ENCODE peak calls at places on chromosomes 4 and X, in six cellular contexts. B is mammary epithelial cell, X is HepG2, H is fibroblast of lung, J is neural progenitor cell, L is MM.1S. Q is an unnamed sample.

GRCh38 chr4:13054410-13054970 is 429.6 kb downstream of the RAB28 start:
- DNase-seq in J (no peak), X (no peak), B (no peak), L (no peak), H (no peak), Q (no peak)

GRCh38 chr4:16157609-16158503 is 68.4 kb downstream of the TAPT1 start:
- DNase-seq in J (peak; percentile 82), H (no peak), L (no peak), X (peak; percentile 26), B (no peak), Q (no peak)

GRCh38 chr4:102449751-102450352 is 51.3 kb upstream of the NFKB1 start:
- DNase-seq in H (peak; percentile 75), J (peak; percentile 70), B (peak; percentile 51), L (peak; percentile 83), X (peak; percentile 65), Q (peak; percentile 36)

GRCh38 chrX:136168929-136169735 is 21.8 kb downstream of the FHL1 start:
- DNase-seq in B (peak; percentile 18), J (peak; percentile 84), X (no peak), L (no peak), H (peak; percentile 97), Q (peak; percentile 90)

GRCh38 chr4:1393866-1394265 is 12.4 kb downstream of the NKX1-1 start:
- DNase-seq in J (no peak), X (no peak), H (no peak), B (no peak), L (no peak), Q (no peak)

GRCh38 chr4:71607780-71608673 is 175.9 kb downstream of the GC start:
- DNase-seq in H (peak; percentile 2), L (no peak), B (peak; percentile 11), X (peak; percentile 70), J (no peak), Q (peak; percentile 73)

GRCh38 chrX:129932792-129933321 is 26.9 kb downstream of the UTP14A start:
- DNase-seq in B (no peak), X (no peak), J (peak; percentile 62), L (no peak), H (no peak), Q (no peak)

GRCh38 chrX:140505421-140506337 is 810 bp upstream of the SOX3 start:
- DNase-seq in X (no peak), H (no peak), L (no peak), J (peak; percentile 72), B (no peak), Q (no peak)

GRCh38 chr4:88779431-88779830 is 81.8 kb upstream of the NAP1L5 start:
- DNase-seq in B (no peak), X (no peak), L (no peak), H (no peak), J (no peak), Q (peak; percentile 86)

GRCh38 chr4:124334119-124334518 is 378.4 kb downstream of the ANKRD50 start:
- DNase-seq in B (peak; percentile 81), J (peak; percentile 69), X (peak; percentile 24), H (peak; percentile 94), L (peak; percentile 57), Q (peak; percentile 73)

GRCh38 chr4:8136529-8136928 is 22.1 kb downstream of the ABLIM2 start:
- DNase-seq in L (no peak), H (no peak), J (no peak), X (no peak), B (no peak), Q (no peak)

GRCh38 chr4:168515222-168516011 is 18.6 kb downstream of the PALLD start:
- DNase-seq in X (no peak), H (no peak), J (no peak), B (no peak), L (no peak), Q (no peak)

GRCh38 chrX:149259241-149259640 is 245.9 kb downstream of the IDS start:
- DNase-seq in J (no peak), X (no peak), H (peak; percentile 15), B (peak; percentile 40), L (no peak), Q (peak; percentile 47)

GRCh38 chr4:19711871-19712270 is 539.8 kb upstream of the SLIT2 start:
- DNase-seq in B (peak; percentile 2), J (no peak), H (peak; percentile 75), X (no peak), L (no peak), Q (peak; percentile 85)

GRCh38 chr4:23934915-23935314 is 45.1 kb upstream of the PPARGC1A start:
- DNase-seq in H (peak; percentile 98), L (no peak), X (no peak), J (no peak), B (peak; percentile 87), Q (peak; percentile 91)

GRCh38 chr4:8832130-8832930 is 39.3 kb downstream of the HMX1 start:
- DNase-seq in B (no peak), J (no peak), H (no peak), X (no peak), L (no peak), Q (no peak)

GRCh38 chr4:16677545-16677944 is 220.9 kb downstream of the LDB2 start:
- DNase-seq in B (no peak), H (peak; percentile 40), X (no peak), J (no peak), L (no peak), Q (no peak)

GRCh38 chr4:3441501-3442459 is at the start of gene HGFAC:
- DNase-seq in X (peak; percentile 52), B (no peak), L (no peak), J (no peak), H (no peak), Q (no peak)

GRCh38 chr4:86414686-86415085 is 54.8 kb upstream of the MAPK10 start:
- DNase-seq in H (no peak), X (no peak), L (no peak), B (no peak), J (no peak), Q (no peak)

GRCh38 chr4:132737344-132737743 is 411.8 kb upstream of the PCDH10 start:
- DNase-seq in J (peak; percentile 62), H (no peak), L (no peak), B (no peak), X (no peak), Q (no peak)

GRCh38 chr4:37988670-37989069 is 28.5 kb downstream of the PTTG2 start:
- DNase-seq in H (no peak), L (no peak), X (no peak), B (no peak), J (no peak), Q (peak; percentile 28)

GRCh38 chr4:165384186-165384585 is 5.4 kb downstream of the CPE start:
- DNase-seq in H (no peak), X (no peak), L (no peak), J (no peak), B (no peak), Q (no peak)

GRCh38 chr4:183722738-183723560 is 63.9 kb downstream of the TRAPPC11 start:
- DNase-seq in B (peak; percentile 75), X (no peak), J (peak; percentile 76), L (peak; percentile 98), H (peak; percentile 15), Q (peak; percentile 14)

GRCh38 chrX:2387614-2388239 is 113.0 kb downstream of the DHRSX start:
- DNase-seq in J (no peak), L (no peak), H (peak; percentile 15), B (no peak), X (no peak), Q (peak; percentile 55)
- H3K9me3 ChIP-seq in J (peaks cover 6% of the 10 kb centered on the region), L (no peaks in the 10 kb centered on the region), H (no peaks in the 10 kb centered on the region), B (peaks cover 4% of the 10 kb centered on the region), X (no peaks in the 10 kb centered on the region), Q (peaks cover 4% of the 10 kb centered on the region)

GRCh38 chr4:157225096-157225495 is 4.6 kb downstream of the GRIA2 start:
- DNase-seq in X (no peak), J (no peak), H (no peak), L (no peak), B (no peak), Q (no peak)

GRCh38 chr4:157221895-157222763 is 1.6 kb downstream of the GRIA2 start:
- DNase-seq in X (no peak), L (no peak), H (no peak), J (peak; percentile 86), B (no peak), Q (peak; percentile 8)

GRCh38 chr4:157223446-157223845 is 2.9 kb downstream of the GRIA2 start:
- DNase-seq in X (no peak), L (no peak), H (no peak), B (no peak), J (no peak), Q (no peak)

GRCh38 chr4:157221426-157221894 is 932 bp downstream of the GRIA2 start:
- DNase-seq in L (no peak), X (no peak), J (peak; percentile 16), B (no peak), H (no peak), Q (no peak)

DNA sequence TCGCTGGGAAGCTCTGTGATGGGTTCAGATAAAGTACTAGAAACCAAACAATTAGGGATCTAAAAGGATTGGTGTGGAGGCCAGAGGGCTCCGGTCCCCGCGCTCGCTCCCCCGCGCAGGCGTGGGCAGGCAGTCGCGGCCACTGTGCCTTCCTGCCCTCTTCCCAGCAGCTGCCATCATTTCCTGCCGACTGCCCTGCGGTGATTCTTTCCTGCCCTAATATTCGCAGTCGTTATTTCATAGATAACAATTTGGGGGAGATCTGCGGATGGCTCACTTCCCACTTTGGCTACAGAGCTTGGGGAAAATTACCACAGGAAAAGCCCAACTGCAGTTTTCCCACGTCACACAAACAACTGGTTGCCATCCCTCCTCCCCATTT is 2.2 kb downstream of the GRIA2 start:
- DNase-seq in B (no peak), J (no peak), L (no peak), H (no peak), X (no peak), Q (peak; percentile 13)
- TF ChIP-seq EZH2 in B (peak; percentile 95), J (no peak), L (no peak), H (no peak), X (no peak), Q (no peak)

DNA sequence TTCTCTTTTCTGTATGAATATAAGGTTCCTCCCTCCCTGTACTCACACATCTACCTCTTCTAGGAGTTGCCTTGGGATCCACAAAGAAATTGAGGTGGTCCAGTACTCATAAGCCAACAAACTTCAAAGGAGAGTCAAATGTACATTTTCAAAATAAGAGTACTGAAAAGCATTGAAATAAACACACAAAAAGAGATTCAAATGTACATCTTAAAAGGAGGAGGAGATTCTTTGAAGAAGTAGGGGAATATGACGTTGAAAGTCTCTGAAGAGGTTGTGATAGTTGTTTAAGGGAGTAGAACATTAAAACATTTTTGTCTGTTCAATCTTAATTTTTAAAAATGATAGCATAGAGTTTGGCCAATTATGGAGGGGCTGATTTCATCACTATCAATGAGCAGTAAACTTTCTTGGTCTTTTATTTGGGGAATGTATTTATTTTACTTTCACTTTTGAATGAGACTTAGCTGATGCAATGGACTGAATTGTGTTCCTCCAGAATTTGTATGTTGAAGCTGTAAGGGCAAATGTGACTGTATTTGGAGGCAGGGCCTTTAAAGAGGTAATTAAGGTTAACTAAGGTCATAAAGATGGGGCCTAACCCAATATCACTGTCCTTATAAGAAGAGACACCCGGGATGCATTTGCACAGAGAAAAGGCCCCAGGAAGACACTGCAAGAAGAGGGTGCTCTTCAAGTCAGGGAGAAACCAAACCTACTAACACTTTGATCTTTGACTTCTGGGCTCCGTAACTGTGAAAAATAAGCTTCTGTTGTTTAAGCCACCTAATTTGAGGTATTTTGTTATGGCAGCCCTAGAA is 226.3 kb upstream of the PGRMC2 start:
- DNase-seq in X (no peak), B (no peak), H (peak; percentile 83), L (peak; percentile 26), J (no peak), Q (peak; percentile 7)
- H3K9ac ChIP-seq in X (no peak overlapping the region), B (no peak overlapping the region), H (no peak overlapping the region), L (no peak overlapping the region), J (no peak overlapping the region), Q (no peak overlapping the region)

GRCh38 chrX:46500054-46500453 is 45.2 kb downstream of the ZNF674 start:
- DNase-seq in J (no peak), X (no peak), L (no peak), B (no peak), H (peak; percentile 4), Q (no peak)

GRCh38 chrX:46506076-46506475 is 39.1 kb downstream of the ZNF674 start:
- DNase-seq in X (no peak), H (no peak), L (no peak), J (no peak), B (no peak), Q (no peak)

GRCh38 chrX:46502848-46503247 is 42.4 kb downstream of the ZNF674 start:
- DNase-seq in B (no peak), H (no peak), J (no peak), X (peak; percentile 27), L (no peak), Q (no peak)
- H3K9me3 ChIP-seq in B (peaks cover 46% of the 10 kb centered on the region), H (no peaks in the 10 kb centered on the region), J (peaks cover 25% of the 10 kb centered on the region), X (peaks cover 9% of the 10 kb centered on the region), L (no peaks in the 10 kb centered on the region), Q (peaks cover 9% of the 10 kb centered on the region)

Q was measured in astrocyte.